ENCODE peak calls at places on chromosome 1, in five cellular contexts. S is prostate gland, A is astrocyte, X is foreskin fibroblast, O is neural crest cell. K is an unnamed sample.

GRCh38 chr1:206897175-206897574 is at the start of gene IL24:
- DNase-seq in S (no peak), A (no peak), X (no peak), O (no peak), K (no peak)

GRCh38 chr1:185646202-185646683 is 87.9 kb upstream of the HMCN1 start:
- DNase-seq in S (peak; percentile 88), A (peak; percentile 99), X (peak; percentile 96), O (peak; percentile 9), K (peak; percentile 15)

GRCh38 chr1:76121850-76122249 is 47.3 kb downstream of the ST6GALNAC3 start:
- DNase-seq in S (no peak), A (no peak), X (no peak), O (no peak), K (no peak)

GRCh38 chr1:207140536-207140935 is 36.5 kb downstream of the C4BPA start:
- DNase-seq in S (no peak), A (no peak), X (no peak), O (no peak), K (no peak)

GRCh38 chr1:190328361-190328760 is 149.3 kb downstream of the BRINP3 start:
- DNase-seq in S (no peak), A (peak; percentile 25), X (peak; percentile 8), O (no peak), K (no peak)

GRCh38 chr1:54254055-54254454 is 54.1 kb downstream of the MRPL37 start:
- DNase-seq in S (no peak), A (peak; percentile 58), X (no peak), O (no peak), K (peak; percentile 31)

GRCh38 chr1:84726593-84727275 is 36.5 kb upstream of the SSX2IP start:
- DNase-seq in S (no peak), A (peak; percentile 32), X (peak; percentile 23), O (no peak), K (no peak)

GRCh38 chr1:42348498-42348897 is 13.5 kb upstream of the FOXJ3 start:
- DNase-seq in S (no peak), A (no peak), X (no peak), O (no peak), K (no peak)

GRCh38 chr1:245155186-245156040 is 628 bp downstream of the KIF26B start:
- DNase-seq in S (no peak), A (peak; percentile 32), X (no peak), O (peak; percentile 30), K (peak; percentile 33)

GRCh38 chr1:159854101-159854692 is 8.3 kb downstream of the VSIG8 start:
- DNase-seq in S (peak; percentile 54), A (peak; percentile 35), X (peak; percentile 64), O (peak; percentile 32), K (peak; percentile 45)

GRCh38 chr1:201480231-201481003 is 11.4 kb upstream of the PHLDA3 start:
- DNase-seq in S (peak; percentile 79), A (no peak), X (peak; percentile 63), O (no peak), K (peak; percentile 49)

GRCh38 chr1:109761227-109762038 is 2.3 kb downstream of the EPS8L3 start:
- DNase-seq in S (no peak), A (no peak), X (no peak), O (no peak), K (no peak)

GRCh38 chr1:69483219-69483618 is 84.5 kb upstream of the LRRC7 start:
- DNase-seq in S (no peak), A (no peak), X (no peak), O (no peak), K (no peak)

GRCh38 chr1:194865367-194865766 is 1679.0 kb upstream of the B3GALT2 start:
- DNase-seq in S (no peak), A (no peak), X (no peak), O (no peak), K (no peak)

GRCh38 chr1:55484173-55484572 is 269.0 kb upstream of the USP24 start:
- DNase-seq in S (no peak), A (peak; percentile 22), X (no peak), O (no peak), K (no peak)

DNA sequence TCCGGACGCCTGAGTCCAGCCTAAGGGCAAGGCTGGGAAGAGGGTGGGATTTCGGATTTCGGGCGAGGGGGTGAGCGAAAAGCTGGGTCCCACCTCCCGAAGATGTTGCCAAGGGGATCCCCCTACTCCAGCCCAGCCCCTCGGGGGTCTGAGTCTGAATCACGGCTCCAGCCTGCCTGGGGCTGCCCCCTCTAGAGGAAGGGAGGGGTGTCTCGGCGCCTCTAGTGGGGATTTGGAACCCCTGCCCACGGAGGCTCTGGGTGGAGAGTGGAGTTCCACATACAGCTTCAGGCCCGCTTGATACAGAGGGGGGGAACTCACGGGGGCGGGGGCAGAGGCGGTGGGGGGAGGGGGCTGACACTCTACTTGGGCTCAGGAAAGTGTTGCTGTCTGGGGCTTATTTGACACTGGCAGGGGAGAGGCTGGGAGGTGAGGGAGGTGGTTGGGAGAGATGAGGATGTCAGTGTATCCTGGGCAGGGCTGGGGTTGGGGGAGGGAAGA is 686 bp downstream of the KIRREL1 start:
- DNase-seq in S (no peak), A (no peak), X (no peak), O (no peak), K (no peak)
- TF ChIP-seq CTCF in S (no peak), A (no peak), X (no peak), O (peak; percentile 21), K (no peak)

GRCh38 chr1:150514260-150514659 is 1.3 kb upstream of the FALEC start:
- DNase-seq in S (no peak), A (no peak), X (no peak), O (no peak), K (no peak)

GRCh38 chr1:150514913-150515327 is 632 bp upstream of the FALEC start:
- DNase-seq in S (no peak), A (no peak), X (no peak), O (no peak), K (no peak)

GRCh38 chr1:150516050-150516591 is 569 bp downstream of the FALEC start:
- DNase-seq in S (no peak), A (peak; percentile 15), X (no peak), O (no peak), K (no peak)

GRCh38 chr1:150516616-150517015 is 1.1 kb downstream of the FALEC start:
- DNase-seq in S (no peak), A (no peak), X (no peak), O (no peak), K (no peak)

DNA sequence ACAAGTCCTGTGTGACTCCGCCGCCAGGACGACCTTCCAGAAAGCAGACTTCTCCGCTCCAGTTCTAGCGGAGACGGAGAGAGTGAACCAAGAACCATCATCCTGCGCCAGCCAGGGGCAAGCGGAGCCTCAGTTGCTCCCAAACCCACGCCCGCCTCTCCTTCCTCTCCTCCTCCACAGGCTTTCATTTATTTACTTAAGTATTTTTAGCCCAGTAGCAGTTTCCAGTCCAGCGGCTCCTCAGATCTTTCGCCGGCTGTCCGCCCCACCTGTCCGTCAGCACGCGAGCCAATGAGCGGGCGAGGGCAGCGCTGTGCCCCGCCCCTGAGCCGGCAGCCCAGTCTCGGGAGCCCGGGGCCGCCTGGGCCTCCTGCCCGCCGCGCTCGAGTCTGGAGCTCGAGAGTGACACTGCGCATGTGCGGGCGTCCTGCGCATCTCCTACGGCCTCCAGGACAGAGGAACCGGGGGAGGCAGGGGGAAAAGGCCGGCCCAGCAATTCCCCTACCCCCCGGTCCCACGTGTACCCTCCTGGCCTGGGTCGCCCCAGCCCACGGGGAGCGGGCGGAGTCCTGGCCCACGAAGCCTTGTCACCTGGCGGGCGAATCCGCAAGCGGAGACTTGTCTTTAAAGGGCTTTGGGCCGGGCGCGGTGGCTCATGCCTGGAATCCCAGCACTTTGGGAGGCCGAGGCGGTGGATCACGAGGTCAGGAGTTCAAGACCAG is at the start of gene FALEC:
- DNase-seq in S (peak; percentile 95), A (peak; percentile 87), X (peak; percentile 96), O (peak; percentile 92), K (peak; percentile 97)
- TF ChIP-seq CTCF in S (peak; percentile 3), A (no peak), X (no peak), O (no peak), K (no peak)

DNA sequence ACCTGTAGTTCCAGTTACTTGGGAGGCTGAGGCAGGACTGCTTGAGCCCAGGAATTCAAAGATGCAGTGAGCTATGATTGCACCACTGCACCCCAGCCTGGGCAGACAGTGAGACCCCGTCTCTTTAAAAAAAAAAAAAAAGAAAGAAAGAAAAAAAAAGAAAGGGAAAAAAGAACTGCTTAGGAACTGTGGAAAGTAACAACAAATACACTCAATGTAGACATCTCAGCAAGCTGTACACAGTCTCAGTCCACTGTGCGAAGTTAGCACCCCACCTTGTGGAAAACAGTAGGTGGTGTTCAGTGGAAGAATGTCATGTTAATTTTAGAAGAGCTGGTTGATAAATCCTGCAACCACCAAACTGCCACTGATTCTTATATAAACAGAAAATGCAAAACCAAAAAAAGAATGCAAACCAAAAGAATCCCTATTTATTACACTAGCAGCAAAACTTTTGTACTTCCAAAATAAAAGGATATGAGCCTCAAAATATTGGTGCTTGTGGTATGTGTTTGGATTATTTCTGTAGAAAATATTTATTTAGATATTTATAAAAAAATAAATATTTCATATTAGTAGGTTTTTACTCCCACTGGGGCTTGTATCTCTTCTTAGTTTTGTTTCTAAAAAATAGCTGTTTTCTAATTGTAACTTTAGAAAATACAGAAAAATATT is 31.1 kb downstream of the ALG14 start:
- DNase-seq in S (peak; percentile 75), A (peak; percentile 78), X (peak; percentile 79), O (peak; percentile 27), K (peak; percentile 49)
- TF ChIP-seq CTCF in S (peak; percentile 90), A (peak; percentile 95), X (peak; percentile 83), O (peak; percentile 88), K (peak; percentile 69)

GRCh38 chr1:173220157-173220556 is 13.0 kb upstream of the TNFSF4 start:
- DNase-seq in S (no peak), A (no peak), X (no peak), O (no peak), K (no peak)

GRCh38 chr1:173224887-173225280 is 17.8 kb upstream of the TNFSF4 start:
- DNase-seq in S (no peak), A (no peak), X (no peak), O (no peak), K (no peak)

GRCh38 chr1:173222149-173223030 is 15.3 kb upstream of the TNFSF4 start:
- DNase-seq in S (no peak), A (no peak), X (no peak), O (no peak), K (no peak)

GRCh38 chr1:173223031-173223380 is 15.9 kb upstream of the TNFSF4 start:
- DNase-seq in S (no peak), A (no peak), X (no peak), O (no peak), K (no peak)

GRCh38 chr1:173224280-173224886 is 17.3 kb upstream of the TNFSF4 start:
- DNase-seq in S (no peak), A (no peak), X (peak; percentile 21), O (no peak), K (no peak)
- TF ChIP-seq CTCF in S (no peak), A (no peak), X (no peak), O (no peak), K (no peak)

GRCh38 chr1:169053196-169053595 is 53.3 kb upstream of the ATP1B1 start:
- DNase-seq in S (no peak), A (no peak), X (no peak), O (no peak), K (no peak)
- TF ChIP-seq CTCF in S (no peak), A (no peak), X (no peak), O (no peak), K (no peak)

GRCh38 chr1:27321813-27322568 is at the start of gene TMEM222:
- DNase-seq in S (peak; percentile 97), A (peak; percentile 92), X (peak; percentile 97), O (peak; percentile 96), K (peak; percentile 99)
- TF ChIP-seq CTCF in S (peak; percentile 60), A (no peak), X (no peak), O (peak; percentile 26), K (peak; percentile 34)

GRCh38 chr1:1597275-1597930 is 2.5 kb downstream of the FNDC10 start:
- DNase-seq in S (no peak), A (no peak), X (no peak), O (no peak), K (no peak)
- TF ChIP-seq CTCF in S (peak; percentile 28), A (no peak), X (peak; percentile 23), O (peak; percentile 48), K (peak; percentile 32)

GRCh38 chr1:228321895-228322294 is 84.7 kb downstream of the TRIM11 start:
- DNase-seq in S (no peak), A (no peak), X (no peak), O (no peak), K (no peak)
- TF ChIP-seq CTCF in S (no peak), A (no peak), X (no peak), O (no peak), K (no peak)

K was measured in endothelial cell.